ENCODE peak calls at places on chromosomes 1 and 21, in eight cellular contexts. Q is activated CD8-positive, alpha-beta memory T cell treated with anti-CD3 and anti-CD28 coated beads for 1 hour; L is right cardiac atrium; J is NCI-H1417; F is NCI-H774; U is DMS153; V is aorta; A is stimulated activated CD4-positive, alpha-beta T cell treated with anti-CD3 and anti-CD28 coated beads, Interleukin-4, amount 100 ng/mL, for 48 hours. X is an unnamed sample.

GRCh38 chr1:3595949-3596348 is 15.4 kb downstream of the MEGF6 start:
- DNase-seq in Q (no peak), L (no peak), J (no peak), F (no peak), U (no peak), V (no peak), A (no peak), X (no peak)

GRCh38 chr1:89394851-89395250 is 31.0 kb downstream of the GBP6 start:
- DNase-seq in Q (no peak), L (no peak), J (no peak), F (no peak), U (no peak), V (no peak), A (no peak), X (no peak)

GRCh38 chr1:7610936-7611335 is 160.2 kb upstream of the VAMP3 start:
- DNase-seq in Q (no peak), L (no peak), J (no peak), F (no peak), U (no peak), V (peak; percentile 27), A (no peak), X (no peak)

GRCh38 chr1:21665711-21666571 is 3.2 kb downstream of the RAP1GAP start:
- DNase-seq in Q (no peak), L (peak; percentile 62), J (no peak), F (no peak), U (no peak), V (no peak), A (no peak), X (no peak)

GRCh38 chr1:41774486-41774990 is 144.2 kb downstream of the HIVEP3 start:
- DNase-seq in Q (no peak), L (no peak), J (no peak), F (no peak), U (no peak), V (no peak), A (no peak), X (no peak)

GRCh38 chr21:35232545-35233176 is 183.6 kb upstream of the RUNX1 start:
- DNase-seq in Q (no peak), L (no peak), J (no peak), F (no peak), U (no peak), V (no peak), A (no peak), X (peak; percentile 78)

GRCh38 chr1:46580140-46580903 is 23.7 kb downstream of the MKNK1 start:
- DNase-seq in Q (no peak), L (no peak), J (no peak), F (no peak), U (no peak), V (no peak), A (no peak), X (no peak)

GRCh38 chr21:45981154-45981606 is 390 bp upstream of the COL6A1 start:
- DNase-seq in Q (peak; percentile 32), L (peak; percentile 90), J (peak; percentile 31), F (no peak), U (no peak), V (peak; percentile 92), A (no peak), X (peak; percentile 89)

GRCh38 chr1:43545686-43546387 is 15.2 kb downstream of the PTPRF start:
- DNase-seq in Q (no peak), L (peak; percentile 88), J (peak; percentile 90), F (peak; percentile 95), U (peak; percentile 96), V (peak; percentile 77), A (no peak), X (no peak)

GRCh38 chr1:207004931-207005830 is 27.4 kb downstream of the C1orf116 start:
- DNase-seq in Q (peak; percentile 7), L (peak; percentile 40), J (peak; percentile 68), F (peak; percentile 44), U (peak; percentile 50), V (no peak), A (no peak), X (peak; percentile 73)

GRCh38 chr1:89339039-89339438 is 24.8 kb upstream of the GBP6 start:
- DNase-seq in Q (no peak), L (no peak), J (no peak), F (no peak), U (no peak), V (no peak), A (no peak), X (no peak)

GRCh38 chr21:33268736-33269441 is 2.7 kb downstream of the IL10RB start:
- DNase-seq in Q (peak; percentile 14), L (no peak), J (peak; percentile 83), F (peak; percentile 90), U (peak; percentile 91), V (no peak), A (peak; percentile 39), X (no peak)

GRCh38 chr1:229258031-229258850 is 12.7 kb upstream of the RAB4A start:
- DNase-seq in Q (peak; percentile 48), L (peak; percentile 39), J (peak; percentile 38), F (peak; percentile 33), U (peak; percentile 31), V (peak; percentile 61), A (peak; percentile 38), X (peak; percentile 52)

GRCh38 chr1:2378956-2379732 is 12.2 kb downstream of the MORN1 start:
- DNase-seq in Q (no peak), L (peak; percentile 6), J (no peak), F (no peak), U (no peak), V (peak; percentile 26), A (no peak), X (no peak)

GRCh38 chr1:92030701-92031107 is 919 bp downstream of the EPHX4 start:
- DNase-seq in Q (no peak), L (no peak), J (no peak), F (peak; percentile 24), U (peak; percentile 32), V (no peak), A (no peak), X (peak; percentile 5)

GRCh38 chr1:67804710-67805109 is 28.6 kb downstream of the GNG12 start:
- DNase-seq in Q (no peak), L (no peak), J (no peak), F (no peak), U (no peak), V (no peak), A (no peak), X (no peak)

GRCh38 chr1:6235302-6235680 is 473 bp downstream of the ICMT start:
- DNase-seq in Q (no peak), L (no peak), J (no peak), F (no peak), U (no peak), V (no peak), A (no peak), X (no peak)

GRCh38 chr1:176987016-176987415 is 177.5 kb downstream of the ASTN1 start:
- DNase-seq in Q (no peak), L (no peak), J (no peak), F (no peak), U (no peak), V (no peak), A (no peak), X (no peak)

X was measured in SJSA1.